ENCODE peak calls at places on chromosomes 11 and 22, in five cellular contexts. One of them, this sample, is unnamed.

GRCh38 chr11:67027943-67028542 is 5.1 kb downstream of the SYT12 start:
- DNase-seq in nephron progenitor cell: no peak
- DNase-seq in kidney: no peak
- DNase-seq in H9: no peak
- DNase-seq in right lobe of liver: no peak
- DNase-seq in this sample: no peak

GRCh38 chr11:44453213-44453612 is 112.2 kb upstream of the CD82 start:
- DNase-seq in right lobe of liver: no peak
- DNase-seq in nephron progenitor cell: no peak
- DNase-seq in H9: no peak
- DNase-seq in kidney: no peak
- DNase-seq in this sample: no peak

GRCh38 chr11:123640677-123641494 is 13.5 kb downstream of the SCN3B start:
- DNase-seq in right lobe of liver: no peak
- DNase-seq in H9: peak; percentile 77
- DNase-seq in nephron progenitor cell: peak; percentile 63
- DNase-seq in kidney: peak; percentile 69
- DNase-seq in this sample: peak; percentile 51

GRCh38 chr11:81725691-81726090 is 1008.0 kb downstream of the FAM181B start:
- DNase-seq in right lobe of liver: no peak
- DNase-seq in nephron progenitor cell: no peak
- DNase-seq in kidney: no peak
- DNase-seq in H9: no peak
- DNase-seq in this sample: no peak

GRCh38 chr22:37032535-37033460 is 13.3 kb downstream of the MPST start:
- DNase-seq in right lobe of liver: peak; percentile 91
- DNase-seq in nephron progenitor cell: no peak
- DNase-seq in H9: no peak
- DNase-seq in kidney: peak; percentile 92
- DNase-seq in this sample: peak; percentile 63

GRCh38 chr11:6531267-6531752 is 34.2 kb downstream of the DNHD1 start:
- DNase-seq in nephron progenitor cell: peak; percentile 27
- DNase-seq in kidney: no peak
- DNase-seq in right lobe of liver: no peak
- DNase-seq in H9: no peak
- DNase-seq in this sample: no peak

GRCh38 chr11:125463590-125464265 is 32.3 kb downstream of the FEZ1 start:
- DNase-seq in right lobe of liver: no peak
- DNase-seq in nephron progenitor cell: no peak
- DNase-seq in H9: no peak
- DNase-seq in kidney: no peak
- DNase-seq in this sample: no peak

GRCh38 chr11:34637303-34637702 is 16.4 kb downstream of the EHF start:
- DNase-seq in H9: no peak
- DNase-seq in nephron progenitor cell: no peak
- DNase-seq in right lobe of liver: no peak
- DNase-seq in kidney: no peak
- DNase-seq in this sample: no peak

GRCh38 chr11:48078661-48079060 is 98.3 kb downstream of the PTPRJ start:
- DNase-seq in nephron progenitor cell: no peak
- DNase-seq in H9: no peak
- DNase-seq in kidney: no peak
- DNase-seq in right lobe of liver: no peak
- DNase-seq in this sample: no peak

GRCh38 chr11:12587333-12587997 is 86.8 kb upstream of the TEAD1 start:
- DNase-seq in right lobe of liver: no peak
- DNase-seq in H9: peak; percentile 52
- DNase-seq in nephron progenitor cell: peak; percentile 8
- DNase-seq in kidney: no peak
- DNase-seq in this sample: no peak

GRCh38 chr11:130070829-130071205 is 1.1 kb downstream of the APLP2 start:
- DNase-seq in nephron progenitor cell: peak; percentile 51
- DNase-seq in right lobe of liver: no peak
- DNase-seq in kidney: peak; percentile 71
- DNase-seq in H9: no peak
- DNase-seq in this sample: no peak

GRCh38 chr11:122439911-122440782 is 215.4 kb upstream of the UBASH3B start:
- DNase-seq in right lobe of liver: peak; percentile 80
- DNase-seq in nephron progenitor cell: peak; percentile 38
- DNase-seq in kidney: no peak
- DNase-seq in H9: peak; percentile 66
- DNase-seq in this sample: no peak

GRCh38 chr11:85704967-85705366 is 19.0 kb upstream of the CCDC89 start:
- DNase-seq in right lobe of liver: no peak
- DNase-seq in kidney: no peak
- DNase-seq in nephron progenitor cell: no peak
- DNase-seq in H9: no peak
- DNase-seq in this sample: no peak

GRCh38 chr11:64763804-64764611 is 4.2 kb upstream of the PYGM start:
- DNase-seq in nephron progenitor cell: no peak
- DNase-seq in kidney: peak; percentile 51
- DNase-seq in H9: no peak
- DNase-seq in right lobe of liver: no peak
- DNase-seq in this sample: no peak

GRCh38 chr22:37018815-37019308 is 385 bp downstream of the TST start:
- DNase-seq in right lobe of liver: peak; percentile 72
- DNase-seq in nephron progenitor cell: peak; percentile 77
- DNase-seq in kidney: peak; percentile 86
- DNase-seq in H9: peak; percentile 65
- DNase-seq in this sample: no peak

GRCh38 chr11:46272816-46273427 is 4.5 kb upstream of the CREB3L1 start:
- DNase-seq in right lobe of liver: no peak
- DNase-seq in kidney: no peak
- DNase-seq in nephron progenitor cell: no peak
- DNase-seq in H9: no peak
- DNase-seq in this sample: no peak

GRCh38 chr22:23500508-23501208 is 79.4 kb downstream of the IGLL1 start:
- DNase-seq in right lobe of liver: no peak
- DNase-seq in nephron progenitor cell: no peak
- DNase-seq in kidney: peak; percentile 20
- DNase-seq in H9: no peak
- DNase-seq in this sample: no peak

GRCh38 chr11:45665206-45665932 is at the start of gene CHST1:
- DNase-seq in right lobe of liver: peak; percentile 67
- DNase-seq in H9: peak; percentile 51
- DNase-seq in nephron progenitor cell: peak; percentile 69
- DNase-seq in kidney: peak; percentile 86
- DNase-seq in this sample: peak; percentile 30

GRCh38 chr11:79244175-79244804 is 196.5 kb downstream of the TENM4 start:
- DNase-seq in nephron progenitor cell: no peak
- DNase-seq in right lobe of liver: no peak
- DNase-seq in H9: no peak
- DNase-seq in kidney: no peak
- DNase-seq in this sample: no peak

GRCh38 chr11:240315-240714 is 3.5 kb downstream of the PSMD13 start:
- DNase-seq in kidney: no peak
- DNase-seq in nephron progenitor cell: no peak
- DNase-seq in H9: no peak
- DNase-seq in right lobe of liver: no peak
- DNase-seq in this sample: no peak

GRCh38 chr11:61345170-61345610 is 12.2 kb downstream of the TKFC start:
- DNase-seq in H9: no peak
- DNase-seq in kidney: no peak
- DNase-seq in right lobe of liver: no peak
- DNase-seq in nephron progenitor cell: no peak
- DNase-seq in this sample: no peak

GRCh38 chr11:32358729-32359128 is 76.6 kb downstream of the WT1 start:
- DNase-seq in H9: no peak
- DNase-seq in nephron progenitor cell: peak; percentile 79
- DNase-seq in kidney: no peak
- DNase-seq in right lobe of liver: no peak
- DNase-seq in this sample: no peak

GRCh38 chr11:100550298-100550697 is 136.8 kb upstream of the ARHGAP42 start:
- DNase-seq in right lobe of liver: no peak
- DNase-seq in kidney: no peak
- DNase-seq in H9: no peak
- DNase-seq in nephron progenitor cell: no peak
- DNase-seq in this sample: no peak

GRCh38 chr11:72244317-72245231 is 598 bp upstream of the PHOX2A start:
- DNase-seq in right lobe of liver: no peak
- DNase-seq in nephron progenitor cell: peak; percentile 58
- DNase-seq in kidney: no peak
- DNase-seq in H9: peak; percentile 68
- DNase-seq in this sample: no peak

GRCh38 chr11:120556841-120557240 is 45.3 kb downstream of the GRIK4 start:
- DNase-seq in H9: no peak
- DNase-seq in nephron progenitor cell: no peak
- DNase-seq in kidney: peak; percentile 48
- DNase-seq in right lobe of liver: no peak
- DNase-seq in this sample: no peak

GRCh38 chr22:24482586-24482985 is 12.5 kb upstream of the UPB1 start:
- DNase-seq in right lobe of liver: no peak
- DNase-seq in H9: no peak
- DNase-seq in kidney: no peak
- DNase-seq in nephron progenitor cell: no peak
- DNase-seq in this sample: no peak

GRCh38 chr11:64652586-64653387 is 61.8 kb downstream of the SLC22A12 start:
- DNase-seq in nephron progenitor cell: peak; percentile 94
- DNase-seq in kidney: peak; percentile 80
- DNase-seq in H9: peak; percentile 92
- DNase-seq in right lobe of liver: no peak
- DNase-seq in this sample: peak; percentile 84

GRCh38 chr11:18379201-18379600 is 15.2 kb upstream of the LDHA start:
- DNase-seq in nephron progenitor cell: no peak
- DNase-seq in right lobe of liver: no peak
- DNase-seq in H9: no peak
- DNase-seq in kidney: no peak
- DNase-seq in this sample: no peak

GRCh38 chr11:95715777-95716241 is 73.8 kb downstream of the FAM76B start:
- DNase-seq in kidney: no peak
- DNase-seq in nephron progenitor cell: no peak
- DNase-seq in right lobe of liver: no peak
- DNase-seq in H9: no peak
- DNase-seq in this sample: no peak

GRCh38 chr11:77705195-77705876 is 67.7 kb upstream of the CLNS1A start:
- DNase-seq in kidney: no peak
- DNase-seq in right lobe of liver: no peak
- DNase-seq in H9: no peak
- DNase-seq in nephron progenitor cell: no peak
- DNase-seq in this sample: no peak

GRCh38 chr11:13760115-13760514 is 91.6 kb downstream of the FAR1 start:
- DNase-seq in right lobe of liver: no peak
- DNase-seq in kidney: no peak
- DNase-seq in nephron progenitor cell: no peak
- DNase-seq in H9: no peak
- DNase-seq in this sample: no peak

GRCh38 chr11:134040386-134041297 is 28.2 kb upstream of the JAM3 start:
- DNase-seq in nephron progenitor cell: peak; percentile 36
- DNase-seq in H9: no peak
- DNase-seq in kidney: peak; percentile 46
- DNase-seq in right lobe of liver: peak; percentile 42
- DNase-seq in this sample: no peak

GRCh38 chr11:117606807-117607206 is 190.2 kb downstream of the DSCAML1 start:
- DNase-seq in nephron progenitor cell: no peak
- DNase-seq in H9: no peak
- DNase-seq in right lobe of liver: no peak
- DNase-seq in kidney: no peak
- DNase-seq in this sample: no peak

GRCh38 chr11:27239305-27239942 is 123.6 kb downstream of the CCDC34 start:
- DNase-seq in H9: no peak
- DNase-seq in nephron progenitor cell: no peak
- DNase-seq in right lobe of liver: no peak
- DNase-seq in kidney: no peak
- DNase-seq in this sample: no peak
- TF ChIP-seq CTCF in H9: no peak
- TF ChIP-seq CTCF in nephron progenitor cell: no peak
- TF ChIP-seq CTCF in right lobe of liver: no peak
- TF ChIP-seq CTCF in kidney: no peak
- TF ChIP-seq CTCF in this sample: no peak

DNA sequence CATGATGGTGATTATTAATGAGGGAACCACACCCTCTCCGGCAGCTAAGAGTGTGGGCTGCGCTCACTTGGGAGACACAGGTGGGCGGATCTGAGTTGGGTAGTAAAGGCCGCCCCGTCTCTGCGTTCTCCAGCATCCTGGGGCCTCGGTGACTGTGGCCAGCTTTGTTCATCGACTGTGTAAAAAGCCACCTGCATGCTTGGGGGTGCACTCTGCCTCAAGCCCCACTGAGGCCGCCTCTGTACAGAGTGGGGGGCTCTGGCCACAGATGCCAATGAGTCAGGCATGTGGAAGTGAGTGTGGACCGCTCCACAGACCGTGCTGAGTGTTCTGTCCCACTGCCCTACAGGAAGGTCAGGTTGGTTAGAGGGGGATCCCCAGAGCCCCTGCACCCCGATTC is 192.7 kb downstream of the SHANK2 start:
- DNase-seq in right lobe of liver: no peak
- DNase-seq in kidney: no peak
- DNase-seq in H9: no peak
- DNase-seq in nephron progenitor cell: no peak
- DNase-seq in this sample: no peak
- TF ChIP-seq CTCF in right lobe of liver: no peak
- TF ChIP-seq CTCF in kidney: no peak
- TF ChIP-seq CTCF in H9: no peak
- TF ChIP-seq CTCF in nephron progenitor cell: no peak
- TF ChIP-seq CTCF in this sample: no peak

GRCh38 chr11:69057801-69058200 is 9.1 kb downstream of the TPCN2 start:
- DNase-seq in nephron progenitor cell: no peak
- DNase-seq in H9: no peak
- DNase-seq in kidney: peak; percentile 58
- DNase-seq in right lobe of liver: no peak
- DNase-seq in this sample: no peak
- TF ChIP-seq CTCF in nephron progenitor cell: no peak
- TF ChIP-seq CTCF in H9: no peak
- TF ChIP-seq CTCF in kidney: no peak
- TF ChIP-seq CTCF in right lobe of liver: no peak
- TF ChIP-seq CTCF in this sample: no peak

DNA sequence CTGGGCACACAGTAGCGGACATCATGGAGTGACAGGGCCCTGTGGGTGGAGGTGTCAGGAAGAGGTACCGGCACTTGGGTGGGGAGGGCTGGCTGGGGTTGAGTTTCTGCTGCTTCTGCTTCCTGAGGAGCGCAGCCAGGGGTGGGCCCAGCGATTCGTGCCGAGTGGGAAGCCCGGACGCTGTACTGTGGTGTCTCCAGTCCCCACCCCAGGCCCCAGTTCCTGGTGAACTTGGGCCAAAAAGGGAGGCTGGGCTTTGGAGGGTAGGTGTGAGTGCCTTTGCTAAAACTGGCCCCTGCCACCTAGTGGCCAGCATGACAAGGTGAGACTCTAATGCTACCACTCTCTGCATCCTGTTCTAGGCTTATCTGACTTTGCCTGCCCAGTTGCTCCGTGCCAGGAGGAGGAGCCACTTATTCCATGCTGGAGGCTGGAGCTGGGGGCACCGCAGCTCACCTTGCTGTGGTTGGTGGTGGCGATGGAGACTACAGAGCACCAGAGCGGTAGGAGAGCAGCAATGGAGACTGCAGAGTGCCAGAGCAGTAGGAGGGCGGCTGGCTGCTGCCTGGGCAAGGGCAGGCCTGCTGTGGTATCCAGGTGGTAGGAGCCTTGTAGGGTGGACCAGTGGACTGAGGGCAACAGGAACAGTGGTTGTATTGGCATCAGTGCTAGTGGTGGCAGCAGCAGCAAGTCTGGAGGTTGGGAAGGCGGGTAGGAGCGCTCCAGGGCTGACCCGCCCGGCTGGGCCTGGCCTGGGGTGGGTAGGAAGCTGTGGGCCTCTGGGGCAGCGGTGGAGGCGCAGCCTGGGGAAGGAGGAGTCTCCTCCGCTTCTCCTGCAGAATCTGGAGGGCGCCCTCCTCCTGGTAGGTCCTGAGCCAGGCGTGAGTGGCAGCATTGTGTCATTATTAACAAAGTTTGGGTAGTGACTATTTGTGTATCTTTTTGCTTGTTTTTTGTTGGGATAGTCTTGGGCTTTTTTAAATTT is 2.2 kb upstream of the RFPL2 start:
- DNase-seq in nephron progenitor cell: peak; percentile 22
- DNase-seq in H9: peak; percentile 87
- DNase-seq in kidney: no peak
- DNase-seq in right lobe of liver: peak; percentile 65
- DNase-seq in this sample: no peak
- TF ChIP-seq CTCF in nephron progenitor cell: peak; percentile 51
- TF ChIP-seq CTCF in H9: peak; percentile 70
- TF ChIP-seq CTCF in kidney: peak; percentile 44
- TF ChIP-seq CTCF in right lobe of liver: peak; percentile 65
- TF ChIP-seq CTCF in this sample: peak; percentile 61